ENCODE peak calls at places on chromosome 18, in seven cellular contexts. Z is activated B cell treated with CpG ODN at 0.5 μM for 24 hours, E is transverse colon, D is brain microvascular endothelial cell, C is upper lobe of left lung, G is GM13976, S is WTC11. H is an unnamed sample.

GRCh38 chr18:7568426-7568825 is 1.3 kb downstream of the PTPRM start:
- DNase-seq in E (peak), G (no peak), C (peak), Z (no peak), S (peak), D (no peak), H (no peak)

GRCh38 chr18:57698571-57699276 is 77.1 kb upstream of the NARS1 start:
- DNase-seq in G (no peak), S (no peak), C (no peak), D (no peak), Z (no peak), E (no peak), H (no peak)

GRCh38 chr18:75612491-75612890 is 185.0 kb upstream of the SMIM21 start:
- DNase-seq in E (no peak), D (no peak), G (no peak), C (no peak), S (no peak), Z (no peak), H (no peak)

GRCh38 chr18:71643822-71644221 is 900.3 kb downstream of the CBLN2 start:
- DNase-seq in G (no peak), C (no peak), S (no peak), D (no peak), Z (no peak), E (no peak), H (no peak)

GRCh38 chr18:33854086-33854826 is 276.2 kb downstream of the ASXL3 start:
- DNase-seq in Z (no peak), C (no peak), D (no peak), E (no peak), S (no peak), G (no peak), H (no peak)

GRCh38 chr18:79613186-79613931 is 66.2 kb upstream of the CTDP1 start:
- DNase-seq in D (no peak), S (no peak), E (no peak), Z (peak), G (no peak), C (peak), H (peak)

GRCh38 chr18:63137999-63138448 is 181.5 kb downstream of the BCL2 start:
- DNase-seq in E (no peak), G (no peak), D (no peak), S (no peak), Z (no peak), C (peak), H (no peak)

GRCh38 chr18:73118121-73118816 is 250.5 kb upstream of the NETO1 start:
- DNase-seq in C (no peak), E (no peak), Z (no peak), G (no peak), S (no peak), D (no peak), H (no peak)

GRCh38 chr18:8657873-8658521 is 47.4 kb upstream of the MTCL1 start:
- DNase-seq in E (no peak), D (no peak), C (no peak), Z (no peak), G (no peak), S (no peak), H (no peak)

GRCh38 chr18:31697351-31698298 is 13.2 kb upstream of the B4GALT6 start:
- DNase-seq in C (no peak), G (no peak), S (no peak), Z (no peak), E (no peak), D (no peak), H (no peak)
- TF ChIP-seq CTCF in C (no peak), G (no peak), S (no peak), Z (no peak), E (no peak), D (no peak), H (no peak)

GRCh38 chr18:59900222-59901128 is 679 bp downstream of the PMAIP1 start:
- DNase-seq in Z (peak), G (peak), C (no peak), E (peak), D (peak), S (peak), H (peak)
- TF ChIP-seq CTCF in Z (no peak), G (no peak), C (no peak), E (no peak), D (no peak), S (no peak), H (no peak)

GRCh38 chr18:1914489-1914888 is 656.8 kb downstream of the METTL4 start:
- DNase-seq in G (no peak), D (no peak), S (no peak), Z (no peak), E (no peak), C (no peak), H (no peak)
- TF ChIP-seq CTCF in G (no peak), D (peak), S (no peak), Z (no peak), E (no peak), C (no peak), H (no peak)

GRCh38 chr18:10143601-10144000 is 229.8 kb downstream of the VAPA start:
- DNase-seq in D (no peak), G (no peak), C (no peak), E (no peak), Z (no peak), S (no peak), H (no peak)

GRCh38 chr18:10142496-10143160 is 228.8 kb downstream of the VAPA start:
- DNase-seq in D (peak), C (no peak), E (no peak), S (no peak), G (no peak), Z (no peak), H (no peak)

GRCh38 chr18:10147199-10147598 is 233.4 kb downstream of the VAPA start:
- DNase-seq in D (no peak), S (no peak), G (no peak), C (no peak), Z (no peak), E (no peak), H (no peak)

GRCh38 chr18:10147752-10148151 is 233.9 kb downstream of the VAPA start:
- DNase-seq in C (no peak), E (no peak), G (no peak), D (no peak), S (no peak), Z (no peak), H (no peak)

GRCh38 chr18:10145523-10145922 is 231.7 kb downstream of the VAPA start:
- DNase-seq in S (no peak), E (no peak), G (no peak), Z (no peak), D (no peak), C (no peak), H (no peak)
- TF ChIP-seq CTCF in S (no peak), E (no peak), G (no peak), Z (no peak), D (no peak), C (no peak), H (no peak)

DNA sequence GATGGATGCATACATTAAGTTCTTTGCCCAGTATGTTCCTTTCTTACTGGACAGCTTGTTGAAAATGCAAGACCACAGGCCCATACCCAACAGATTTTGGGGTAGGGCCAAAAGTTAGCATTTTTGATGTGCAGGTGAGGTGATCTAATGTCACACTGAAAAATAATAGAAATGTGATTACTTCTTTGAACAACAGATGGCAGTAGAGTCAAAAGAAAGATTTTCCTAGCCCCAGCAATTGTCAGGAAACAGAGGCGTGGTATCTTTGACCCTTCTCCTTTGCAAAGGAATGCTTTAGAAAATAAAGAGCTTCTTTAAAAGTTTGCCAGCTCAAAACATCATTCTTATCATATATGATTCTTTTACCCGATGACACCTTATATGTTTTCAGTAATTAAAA is 343.6 kb upstream of the SYT4 start:
- DNase-seq in C (no peak), E (no peak), D (no peak), S (no peak), G (peak), Z (no peak), H (no peak)
- TF ChIP-seq CTCF in C (no peak), E (peak), D (peak), S (peak), G (peak), Z (no peak), H (peak)

GRCh38 chr18:5890606-5891360 is 4.5 kb downstream of the TMEM200C start:
- DNase-seq in G (peak), C (peak), Z (peak), S (peak), E (no peak), D (no peak), H (no peak)
- TF ChIP-seq CTCF in G (peak), C (peak), Z (no peak), S (peak), E (no peak), D (no peak), H (peak)

GRCh38 chr18:46070232-46070631 is 1.8 kb downstream of the PSTPIP2 start:
- DNase-seq in E (no peak), S (no peak), G (no peak), Z (no peak), C (peak), D (no peak), H (no peak)
- TF ChIP-seq CTCF in E (no peak), S (no peak), G (no peak), Z (no peak), C (no peak), D (no peak), H (no peak)

DNA sequence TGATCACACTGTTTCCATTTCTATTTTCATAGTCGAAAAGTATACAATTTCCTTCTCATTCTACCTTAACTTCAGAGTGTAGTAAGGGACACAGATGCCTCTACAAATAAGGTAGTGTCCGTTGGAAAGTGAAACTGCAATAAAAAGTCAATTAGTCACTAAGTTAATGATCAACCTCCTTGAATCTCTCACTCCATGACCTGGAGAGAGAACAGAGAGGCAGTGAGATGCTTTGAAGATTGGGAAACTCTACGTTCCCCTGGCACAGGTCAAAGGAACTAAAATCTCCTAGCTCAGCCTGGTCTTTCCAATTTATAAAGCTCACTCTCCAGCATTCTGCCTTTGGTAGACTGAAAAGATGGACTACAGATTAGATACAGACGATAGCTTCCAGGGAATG is 153.8 kb upstream of the ACAA2 start:
- DNase-seq in G (no peak), E (no peak), Z (no peak), C (no peak), D (no peak), S (no peak), H (no peak)
- TF ChIP-seq CTCF in G (no peak), E (no peak), Z (no peak), C (no peak), D (no peak), S (no peak), H (no peak)

GRCh38 chr18:47249602-47250001 is 1.9 kb downstream of the SKOR2 start:
- DNase-seq in E (no peak), S (no peak), G (no peak), D (no peak), C (no peak), Z (no peak), H (no peak)

GRCh38 chr18:47246027-47246971 is 5.2 kb downstream of the SKOR2 start:
- DNase-seq in Z (no peak), E (no peak), C (peak), G (no peak), D (no peak), S (peak), H (no peak)

GRCh38 chr18:47248610-47249343 is 2.7 kb downstream of the SKOR2 start:
- DNase-seq in S (peak), Z (no peak), D (no peak), C (peak), E (no peak), G (no peak), H (no peak)

GRCh38 chr18:47247833-47248609 is 3.4 kb downstream of the SKOR2 start:
- DNase-seq in C (peak), Z (no peak), S (peak), E (no peak), G (no peak), D (no peak), H (no peak)

GRCh38 chr18:47247036-47247832 is 4.2 kb downstream of the SKOR2 start:
- DNase-seq in Z (no peak), S (peak), G (no peak), D (no peak), C (peak), E (no peak), H (no peak)
- TF ChIP-seq CTCF in Z (no peak), S (peak), G (no peak), D (peak), C (no peak), E (no peak), H (peak)

H was measured in CD14-positive monocyte.